ENCODE peak calls at places on chromosomes 3 and 15, in six cellular contexts. Y is coronary artery, G is pancreas, J is astrocyte, K is A673, H is heart right ventricle. Q is an unnamed sample.

GRCh38 chr15:101723161-101723873 is 956 bp downstream of the TARS3 start:
- DNase-seq in Y (no peak), G (no peak), J (peak; percentile 23), K (no peak), H (no peak), Q (no peak)

GRCh38 chr3:183629546-183630301 is 5.7 kb upstream of the KLHL24 start:
- DNase-seq in Y (no peak), G (no peak), J (no peak), K (no peak), H (no peak), Q (no peak)

GRCh38 chr15:92898988-92899909 is 875 bp upstream of the CHD2 start:
- DNase-seq in Y (no peak), G (no peak), J (no peak), K (no peak), H (no peak), Q (no peak)

GRCh38 chr15:56168394-56168793 is 75.3 kb downstream of the RFX7 start:
- DNase-seq in Y (no peak), G (no peak), J (peak; percentile 16), K (no peak), H (no peak), Q (no peak)

GRCh38 chr3:113773381-113773780 is 26.5 kb downstream of the ATP6V1A start:
- DNase-seq in Y (no peak), G (no peak), J (peak; percentile 84), K (peak; percentile 18), H (no peak), Q (no peak)

GRCh38 chr15:101433396-101433795 is 56.1 kb downstream of the PCSK6 start:
- DNase-seq in Y (peak; percentile 31), G (no peak), J (no peak), K (no peak), H (no peak), Q (no peak)

GRCh38 chr15:57340673-57341259 is 35.5 kb upstream of the CGNL1 start:
- DNase-seq in Y (no peak), G (no peak), J (no peak), K (peak; percentile 68), H (no peak), Q (no peak)

GRCh38 chr15:70795311-70795665 is 31.9 kb upstream of the UACA start:
- DNase-seq in Y (no peak), G (no peak), J (peak; percentile 97), K (no peak), H (no peak), Q (no peak)

GRCh38 chr3:119194237-119195150 is 21.1 kb downstream of the UPK1B start:
- DNase-seq in Y (no peak), G (no peak), J (peak; percentile 34), K (no peak), H (no peak), Q (no peak)

DNA sequence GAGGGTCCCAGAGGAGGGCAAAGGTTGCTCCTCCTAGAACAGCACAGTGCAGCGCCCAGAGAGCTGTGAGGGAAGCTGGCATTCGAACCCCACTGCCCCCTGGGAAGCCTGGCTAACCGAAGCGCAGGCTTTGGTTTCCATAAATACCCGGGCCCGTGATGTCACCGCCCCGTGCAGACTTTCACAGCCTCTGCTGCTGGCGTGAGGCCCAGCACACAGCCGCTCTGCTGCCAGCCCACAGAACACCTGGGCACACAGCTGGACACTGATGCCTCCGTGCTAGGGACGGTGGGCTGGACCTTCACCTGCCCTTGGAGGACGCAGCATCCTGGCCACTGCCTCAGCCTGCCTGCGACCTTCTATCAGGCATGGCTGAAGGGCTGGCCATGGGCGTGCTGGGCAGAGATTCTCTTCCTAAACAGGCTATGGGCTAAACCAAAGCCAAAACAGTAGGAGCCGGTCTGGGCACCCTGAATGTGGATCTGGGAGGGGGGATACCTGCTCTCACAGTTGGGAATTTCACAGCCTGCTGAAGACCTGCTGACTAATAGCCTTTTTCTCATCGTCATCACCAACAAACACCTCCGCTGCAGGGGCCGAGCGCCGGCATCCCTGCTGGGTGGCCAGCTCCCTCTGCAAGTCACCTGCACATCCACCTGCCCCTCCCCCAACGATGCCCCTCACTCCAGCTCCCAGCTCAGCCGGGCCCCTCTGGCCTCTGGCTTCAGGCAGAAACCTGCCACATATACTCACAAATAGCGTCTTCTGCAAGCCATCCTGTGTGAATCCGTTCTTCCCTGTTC is 789 bp downstream of the IQSEC1 start:
- DNase-seq in Y (no peak), G (no peak), J (no peak), K (no peak), H (peak; percentile 70), Q (no peak)
- H3K4me3 ChIP-seq in Y (peak overlapping the region; percentile 65), G (no peak overlapping the region), J (no peak overlapping the region), K (no peak overlapping the region), H (peak overlapping the region; percentile 3), Q (no peak overlapping the region)

GRCh38 chr3:102194001-102194400 is 240.8 kb upstream of the ZPLD1 start:
- DNase-seq in Y (no peak), G (no peak), J (no peak), K (no peak), H (no peak), Q (no peak)

GRCh38 chr3:102195198-102195948 is 239.4 kb upstream of the ZPLD1 start:
- DNase-seq in Y (no peak), G (no peak), J (no peak), K (no peak), H (no peak), Q (no peak)

GRCh38 chr3:102192575-102192974 is 242.2 kb upstream of the ZPLD1 start:
- DNase-seq in Y (no peak), G (no peak), J (no peak), K (no peak), H (no peak), Q (no peak)

GRCh38 chr3:102193255-102193654 is 241.6 kb upstream of the ZPLD1 start:
- DNase-seq in Y (no peak), G (no peak), J (no peak), K (no peak), H (no peak), Q (no peak)

DNA sequence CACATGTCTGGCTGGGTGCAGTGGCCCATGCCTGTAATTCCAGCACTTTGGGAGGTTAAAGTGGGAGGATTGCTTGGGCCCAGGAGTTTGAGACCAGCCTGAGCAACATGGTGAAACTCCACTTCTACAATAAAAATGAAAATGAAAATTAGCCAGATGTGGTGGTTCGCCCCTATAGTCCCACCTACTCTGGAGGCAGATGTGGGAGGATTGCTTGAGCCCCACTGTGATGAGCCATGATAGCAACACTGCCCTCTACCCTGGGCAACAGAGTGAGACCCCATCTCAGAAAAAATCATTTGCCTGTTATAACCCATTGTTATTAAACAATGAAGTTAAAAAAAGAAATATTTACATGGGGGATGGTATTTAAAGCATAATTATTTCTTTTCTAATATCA is 240.1 kb upstream of the ZPLD1 start:
- DNase-seq in Y (no peak), G (no peak), J (no peak), K (no peak), H (no peak), Q (no peak)
- H3K27ac ChIP-seq in Y (no peak overlapping the region), G (peak overlapping the region; percentile 77), J (no peak overlapping the region), K (no peak overlapping the region), H (no peak overlapping the region), Q (peak overlapping the region; percentile 54)

GRCh38 chr3:101640256-101640655 is 36.7 kb downstream of the ZBTB11 start:
- DNase-seq in Y (no peak), G (no peak), J (no peak), K (no peak), H (no peak), Q (no peak)

GRCh38 chr3:101635954-101636798 is 40.8 kb downstream of the ZBTB11 start:
- DNase-seq in Y (peak; percentile 49), G (no peak), J (no peak), K (peak; percentile 72), H (peak; percentile 55), Q (peak; percentile 44)

GRCh38 chr3:101637461-101637860 is 39.5 kb downstream of the ZBTB11 start:
- DNase-seq in Y (peak; percentile 29), G (no peak), J (no peak), K (no peak), H (no peak), Q (no peak)

GRCh38 chr3:101639280-101639963 is 37.5 kb downstream of the ZBTB11 start:
- DNase-seq in Y (no peak), G (no peak), J (no peak), K (no peak), H (no peak), Q (no peak)

DNA sequence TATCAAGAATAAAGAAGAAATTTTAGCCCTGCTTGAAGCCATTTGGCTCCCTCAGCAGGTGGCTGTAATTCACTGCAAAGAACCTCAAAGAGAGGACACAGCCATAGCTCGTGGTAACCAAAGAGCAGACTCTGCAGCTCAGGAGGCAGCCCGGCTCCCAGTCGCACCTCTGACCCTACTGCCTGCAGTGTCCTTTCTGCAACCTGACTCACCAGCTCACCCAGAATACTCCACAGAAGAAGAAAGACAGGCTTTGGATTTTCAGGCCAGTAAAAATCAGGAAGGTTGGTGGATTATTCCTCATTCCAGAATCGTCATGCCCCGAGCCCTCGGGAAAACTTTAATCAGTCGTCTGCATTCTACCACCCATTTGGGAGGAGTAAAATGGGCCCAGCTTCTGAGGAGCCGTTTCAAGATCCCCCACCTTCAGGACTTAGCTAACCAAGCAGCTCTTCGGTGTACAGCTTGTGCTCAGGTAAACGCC is 38.6 kb downstream of the ZBTB11 start:
- DNase-seq in Y (peak; percentile 28), G (no peak), J (no peak), K (no peak), H (no peak), Q (no peak)
- TF ChIP-seq CTCF in Y (no peak), G (no peak), J (no peak), K (no peak), H (no peak), Q (no peak)

DNA sequence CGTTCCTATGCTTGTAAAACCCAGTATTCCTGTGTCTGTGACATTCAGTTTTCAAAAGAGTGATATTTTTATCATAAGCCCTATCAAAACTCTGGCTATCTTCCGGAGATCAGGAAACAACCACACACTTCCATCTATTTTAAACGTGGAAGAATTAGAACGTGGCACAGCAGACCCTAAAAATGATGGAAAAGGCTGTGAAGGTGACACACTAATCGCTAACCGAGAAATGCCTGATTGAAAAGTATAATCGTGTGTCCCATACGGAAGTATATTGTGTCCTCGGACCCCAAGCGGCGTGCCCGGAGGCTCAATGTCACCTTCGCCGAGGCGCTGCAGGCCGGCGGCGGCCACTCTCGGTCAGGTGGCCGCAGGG is 659 bp downstream of the COX5A start:
- DNase-seq in Y (no peak), G (no peak), J (no peak), K (no peak), H (no peak), Q (no peak)
- H3K4me3 ChIP-seq in Y (peak overlapping the region; percentile 99), G (peak overlapping the region; percentile 100), J (peak overlapping the region; percentile 92), K (peak overlapping the region; percentile 90), H (peak overlapping the region; percentile 87), Q (peak overlapping the region; percentile 94)

DNA sequence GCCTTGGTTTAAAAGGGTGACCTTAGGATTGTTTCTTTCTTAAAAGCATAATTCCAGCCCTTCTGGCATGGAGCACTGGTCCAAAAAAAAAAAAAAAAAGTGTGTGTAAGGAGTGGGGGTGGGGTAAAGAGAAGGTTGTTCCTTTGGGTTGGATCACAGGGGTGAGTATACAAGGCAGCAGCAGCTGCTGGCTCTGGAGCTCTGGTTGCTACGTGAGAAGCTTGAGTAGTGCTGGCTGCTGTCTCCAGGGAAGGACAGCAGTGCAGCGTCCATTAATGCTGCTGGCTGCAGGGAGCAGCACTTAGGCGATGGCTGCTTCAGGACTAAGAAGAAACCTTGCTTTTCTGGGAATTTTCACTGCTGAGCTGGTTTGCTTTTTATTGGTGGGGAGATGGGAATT is 2.3 kb downstream of the SETD5 start:
- DNase-seq in Y (peak; percentile 89), G (peak; percentile 79), J (peak; percentile 89), K (peak; percentile 85), H (peak; percentile 71), Q (peak; percentile 58)
- H3K27ac ChIP-seq in Y (peak overlapping the region; percentile 100), G (peak overlapping the region; percentile 98), J (peak overlapping the region; percentile 99), K (peak overlapping the region; percentile 97), H (peak overlapping the region; percentile 99), Q (peak overlapping the region; percentile 98)

GRCh38 chr3:127373701-127374625 is 86.1 kb upstream of the PRR20G start:
- DNase-seq in Y (no peak), G (no peak), J (no peak), K (peak; percentile 21), H (no peak), Q (no peak)
- TF ChIP-seq CTCF in Y (no peak), G (no peak), J (no peak), K (peak; percentile 56), H (peak; percentile 11), Q (peak; percentile 60)